ENCODE peak calls at places on chromosome 19, in five cellular contexts. N is epithelial cell of proximal tubule, T is lung, Z is ascending aorta, O is K562. Q is an unnamed sample.

GRCh38 chr19:46660008-46660517 is 919 bp downstream of the DACT3 start:
- DNase-seq in Z (no peak), O (peak; percentile 59), N (no peak), T (no peak), Q (peak; percentile 75)

GRCh38 chr19:42657551-42657950 is 62.8 kb upstream of the CEACAM8 start:
- DNase-seq in T (no peak), O (no peak), N (peak; percentile 74), Z (no peak), Q (no peak)

GRCh38 chr19:5050905-5051304 is 82.0 kb downstream of the KDM4B start:
- DNase-seq in O (no peak), Z (no peak), N (no peak), T (no peak), Q (no peak)

GRCh38 chr19:43759515-43759914 is 4.8 kb upstream of the SMG9 start:
- DNase-seq in O (peak; percentile 33), Z (no peak), T (no peak), N (no peak), Q (no peak)

GRCh38 chr19:406999-407491 is 1.9 kb downstream of the C2CD4C start:
- DNase-seq in O (peak; percentile 43), N (no peak), T (no peak), Z (no peak), Q (peak; percentile 6)

GRCh38 chr19:43315851-43316250 is 37.6 kb upstream of the CD177 start:
- DNase-seq in O (peak; percentile 13), Z (no peak), N (no peak), T (no peak), Q (peak; percentile 40)

GRCh38 chr19:53333071-53333465 is 481 bp upstream of the ZNF845 start:
- DNase-seq in O (no peak), N (no peak), Z (no peak), T (peak; percentile 35), Q (peak; percentile 44)

GRCh38 chr19:33520844-33521479 is 629 bp downstream of the PEPD start:
- DNase-seq in O (no peak), T (no peak), N (no peak), Z (no peak), Q (no peak)

GRCh38 chr19:43504426-43505185 is at the start of gene PHLDB3:
- DNase-seq in T (peak; percentile 29), Z (no peak), N (no peak), O (peak; percentile 49), Q (peak; percentile 65)

GRCh38 chr19:8580710-8581281 is 3.6 kb upstream of the MYO1F start:
- DNase-seq in O (peak; percentile 87), N (no peak), T (peak; percentile 84), Z (peak; percentile 44), Q (peak; percentile 74)

GRCh38 chr19:10000171-10000826 is 10.0 kb downstream of the COL5A3 start:
- DNase-seq in Z (no peak), T (peak; percentile 51), N (no peak), O (peak; percentile 87), Q (peak; percentile 72)

GRCh38 chr19:44754743-44755066 is 6.2 kb downstream of the BCL3 start:
- DNase-seq in T (no peak), Z (no peak), O (no peak), N (no peak), Q (no peak)

GRCh38 chr19:24069907-24070657 is 16.9 kb upstream of the ZNF254 start:
- DNase-seq in T (no peak), O (no peak), N (no peak), Z (no peak), Q (no peak)

GRCh38 chr19:39304185-39304513 is 7.9 kb downstream of the IFNL1 start:
- DNase-seq in N (no peak), Z (no peak), O (no peak), T (no peak), Q (no peak)

GRCh38 chr19:47315125-47315821 is 5.6 kb downstream of the C5AR1 start:
- DNase-seq in Z (peak; percentile 70), N (peak; percentile 76), O (peak; percentile 83), T (peak; percentile 84), Q (no peak)

GRCh38 chr19:20999731-21000352 is 20.6 kb upstream of the ZNF430 start:
- DNase-seq in T (peak; percentile 83), Z (peak; percentile 65), O (peak; percentile 75), N (peak; percentile 43), Q (peak; percentile 75)

GRCh38 chr19:16585808-16586476 is 13.7 kb upstream of the SLC35E1 start:
- DNase-seq in T (no peak), Z (no peak), N (no peak), O (no peak), Q (no peak)

GRCh38 chr19:53057904-53058579 is 13.5 kb downstream of the ERVV-2 start:
- DNase-seq in N (no peak), O (no peak), Z (no peak), T (no peak), Q (peak; percentile 90)

GRCh38 chr19:6737873-6738725 is 719 bp upstream of the GPR108 start:
- DNase-seq in N (no peak), Z (no peak), T (peak; percentile 75), O (no peak), Q (peak; percentile 83)
- H3K4me3 ChIP-seq in N (peak overlapping the region; percentile 32), Z (no peak overlapping the region), T (no peak overlapping the region), O (no peak overlapping the region), Q (peak overlapping the region; percentile 75)

GRCh38 chr19:3137139-3137538 is 1.3 kb downstream of the GNA15 start:
- DNase-seq in N (no peak), O (no peak), Z (no peak), T (no peak), Q (no peak)

GRCh38 chr19:3133793-3134116 is 2.1 kb upstream of the GNA15 start:
- DNase-seq in Z (no peak), O (no peak), T (no peak), N (no peak), Q (no peak)

GRCh38 chr19:3138268-3138667 is 2.4 kb downstream of the GNA15 start:
- DNase-seq in T (no peak), O (no peak), Z (no peak), N (no peak), Q (no peak)

GRCh38 chr19:3136684-3137055 is 837 bp downstream of the GNA15 start:
- DNase-seq in T (no peak), Z (no peak), N (no peak), O (peak; percentile 5), Q (no peak)

GRCh38 chr19:3135961-3136683 is at the start of gene GNA15:
- DNase-seq in N (no peak), T (peak; percentile 64), Z (no peak), O (peak; percentile 13), Q (no peak)
- H3K4me3 ChIP-seq in N (no peak within 1 kb of the TSS), T (peak within 1 kb of the TSS; percentile 40), Z (peak within 1 kb of the TSS; percentile 26), O (no peak within 1 kb of the TSS), Q (no peak within 1 kb of the TSS)

GRCh38 chr19:2428027-2428690 is 773 bp upstream of the TIMM13 start:
- DNase-seq in T (no peak), Z (no peak), N (no peak), O (no peak), Q (peak; percentile 53)
- H3K4me3 ChIP-seq in T (no peak overlapping the region), Z (peak overlapping the region; percentile 69), N (peak overlapping the region; percentile 75), O (peak overlapping the region; percentile 98), Q (peak overlapping the region; percentile 70)

DNA sequence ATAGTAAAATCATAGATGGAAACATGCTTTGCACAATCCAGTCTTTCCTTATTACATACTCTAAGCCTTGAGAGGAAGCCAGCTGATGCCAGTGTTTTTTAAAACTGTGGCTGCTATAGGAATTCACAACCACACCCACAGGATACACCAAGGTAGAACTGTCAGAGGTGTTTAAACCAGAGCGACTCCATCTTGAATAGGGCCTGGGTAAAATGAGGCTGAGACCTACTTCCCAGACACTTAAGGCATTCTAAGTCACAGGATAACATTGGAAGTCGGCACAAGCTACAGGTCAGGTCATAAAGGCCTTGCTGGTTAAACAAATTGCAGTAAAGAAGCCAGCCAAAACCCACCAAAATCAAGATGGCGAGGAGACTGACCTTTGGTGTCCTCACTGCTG is 1.7 kb downstream of the SCGB2B2 start:
- DNase-seq in O (no peak), T (no peak), N (no peak), Z (no peak), Q (no peak)
- H3K4me3 ChIP-seq in O (no peak overlapping the region), T (no peak overlapping the region), N (no peak overlapping the region), Z (no peak overlapping the region), Q (no peak overlapping the region)

GRCh38 chr19:15199219-15199651 is 1.6 kb downstream of the NOTCH3 start:
- DNase-seq in N (no peak), O (no peak), Z (no peak), T (no peak), Q (no peak)
- H3K4me3 ChIP-seq in N (no peak overlapping the region), O (no peak overlapping the region), Z (peak overlapping the region; percentile 75), T (peak overlapping the region; percentile 14), Q (no peak overlapping the region)

GRCh38 chr19:48330012-48330681 is 4.8 kb downstream of the EMP3 start:
- DNase-seq in T (peak; percentile 79), O (no peak), Z (no peak), N (no peak), Q (peak; percentile 93)
- H3K4me3 ChIP-seq in T (peak overlapping the region; percentile 45), O (no peak overlapping the region), Z (peak overlapping the region; percentile 34), N (peak overlapping the region; percentile 43), Q (peak overlapping the region; percentile 45)

GRCh38 chr19:29420065-29420464 is 105.7 kb upstream of the VSTM2B start:
- DNase-seq in O (no peak), Z (no peak), N (no peak), T (no peak), Q (no peak)

GRCh38 chr19:29417048-29417447 is 108.7 kb upstream of the VSTM2B start:
- DNase-seq in Z (no peak), O (no peak), N (no peak), T (no peak), Q (no peak)

GRCh38 chr19:29420482-29421185 is 105.2 kb upstream of the VSTM2B start:
- DNase-seq in O (no peak), T (no peak), Z (no peak), N (no peak), Q (no peak)

GRCh38 chr19:29415507-29415906 is 110.3 kb upstream of the VSTM2B start:
- DNase-seq in N (no peak), Z (no peak), O (no peak), T (no peak), Q (no peak)

GRCh38 chr19:29418106-29418684 is 107.6 kb upstream of the VSTM2B start:
- DNase-seq in O (no peak), N (no peak), Z (no peak), T (no peak), Q (peak; percentile 54)
- H3K4me3 ChIP-seq in O (no peak overlapping the region), N (no peak overlapping the region), Z (no peak overlapping the region), T (no peak overlapping the region), Q (no peak overlapping the region)

GRCh38 chr19:1471514-1472107 is 7.4 kb downstream of the C19orf25 start:
- DNase-seq in T (no peak), Z (no peak), N (no peak), O (no peak), Q (no peak)
- H3K4me3 ChIP-seq in T (no peak overlapping the region), Z (peak overlapping the region; percentile 23), N (no peak overlapping the region), O (no peak overlapping the region), Q (peak overlapping the region; percentile 54)

GRCh38 chr19:40717880-40718773 is 1.2 kb downstream of the ITPKC start:
- DNase-seq in Z (no peak), T (peak; percentile 51), O (peak; percentile 46), N (no peak), Q (peak; percentile 21)
- H3K4me3 ChIP-seq in Z (peak overlapping the region; percentile 100), T (peak overlapping the region; percentile 79), O (peak overlapping the region; percentile 62), N (peak overlapping the region; percentile 74), Q (peak overlapping the region; percentile 88)

Q was measured in WERI-Rb-1.